ENCODE peak calls at places on chromosome 17, in eight cellular contexts. R is CD8-positive, alpha-beta T cell; Y is GF-D8; N is HuH-7.5; X is lung; J is MM.1S; D is anterior cingulate cortex; A is testis. G is an unnamed sample.

GRCh38 chr17:13256545-13256944 is 238.7 kb upstream of the ELAC2 start:
- DNase-seq in R (no peak), Y (no peak), N (no peak), X (no peak), J (no peak), D (no peak), A (no peak), G (no peak)

GRCh38 chr17:78910885-78911284 is 7.9 kb upstream of the CEP295NL start:
- DNase-seq in R (no peak), Y (peak), N (no peak), X (peak), J (no peak), D (no peak), A (no peak), G (no peak)

GRCh38 chr17:7027335-7027734 is 4.5 kb downstream of the BCL6B start:
- DNase-seq in R (no peak), Y (no peak), N (no peak), X (no peak), J (no peak), D (no peak), A (no peak), G (no peak)

GRCh38 chr17:17724307-17724921 is 43.2 kb downstream of the RAI1 start:
- DNase-seq in R (no peak), Y (no peak), N (no peak), X (no peak), J (no peak), D (no peak), A (no peak), G (no peak)

GRCh38 chr17:66302761-66303626 is 581 bp downstream of the PRKCA start:
- DNase-seq in R (peak), Y (no peak), N (peak), X (peak), J (peak), D (peak), A (peak), G (peak)

GRCh38 chr17:17151962-17152361 is 54.2 kb downstream of the PLD6 start:
- DNase-seq in R (no peak), Y (no peak), N (no peak), X (peak), J (no peak), D (peak), A (peak), G (peak)

GRCh38 chr17:9273334-9274118 is 252.2 kb downstream of the NTN1 start:
- DNase-seq in R (no peak), Y (no peak), N (no peak), X (no peak), J (no peak), D (peak), A (peak), G (peak)

GRCh38 chr17:75878174-75878998 is at the start of gene TRIM47:
- DNase-seq in R (no peak), Y (no peak), N (peak), X (peak), J (peak), D (peak), A (peak), G (no peak)

GRCh38 chr17:20611314-20611713 is 31.8 kb downstream of the CDRT15L2 start:
- DNase-seq in R (no peak), Y (no peak), N (no peak), X (no peak), J (no peak), D (no peak), A (no peak), G (no peak)

GRCh38 chr17:72372185-72372584 is 251.4 kb downstream of the SOX9 start:
- DNase-seq in R (no peak), Y (no peak), N (no peak), X (no peak), J (no peak), D (no peak), A (no peak), G (no peak)

GRCh38 chr17:10631048-10631700 is 25.9 kb downstream of the MYH3 start:
- DNase-seq in R (peak), Y (no peak), N (peak), X (no peak), J (peak), D (no peak), A (peak), G (no peak)

GRCh38 chr17:40032322-40033320 is 17.4 kb downstream of the CSF3 start:
- DNase-seq in R (no peak), Y (no peak), N (no peak), X (no peak), J (no peak), D (no peak), A (no peak), G (no peak)

GRCh38 chr17:27558842-27559505 is 72.0 kb upstream of the LGALS9 start:
- DNase-seq in R (no peak), Y (no peak), N (peak), X (peak), J (no peak), D (no peak), A (no peak), G (no peak)

GRCh38 chr17:44627513-44627912 is 28.8 kb upstream of the MEIOC start:
- DNase-seq in R (no peak), Y (no peak), N (no peak), X (no peak), J (no peak), D (no peak), A (peak), G (no peak)

GRCh38 chr17:33521784-33522183 is 228.7 kb upstream of the ASIC2 start:
- DNase-seq in R (no peak), Y (no peak), N (no peak), X (no peak), J (no peak), D (no peak), A (peak), G (no peak)

GRCh38 chr17:80591788-80592187 is 47.1 kb downstream of the RPTOR start:
- DNase-seq in R (no peak), Y (no peak), N (no peak), X (no peak), J (no peak), D (no peak), A (no peak), G (no peak)

GRCh38 chr17:42087042-42087701 is 11.1 kb downstream of the ZNF385C start:
- DNase-seq in R (no peak), Y (no peak), N (no peak), X (no peak), J (no peak), D (no peak), A (peak), G (no peak)

GRCh38 chr17:58049533-58049932 is 33.7 kb upstream of the DYNLL2 start:
- DNase-seq in R (no peak), Y (no peak), N (no peak), X (no peak), J (no peak), D (no peak), A (no peak), G (no peak)

GRCh38 chr17:77833769-77834168 is 124.7 kb upstream of the TNRC6C start:
- DNase-seq in R (no peak), Y (no peak), N (no peak), X (no peak), J (no peak), D (no peak), A (no peak), G (no peak)

GRCh38 chr17:39702901-39703893 is 3.3 kb downstream of the ERBB2 start:
- DNase-seq in R (no peak), Y (no peak), N (peak), X (no peak), J (peak), D (no peak), A (no peak), G (no peak)

GRCh38 chr17:17416400-17417360 is 60.1 kb upstream of the MED9 start:
- DNase-seq in R (peak), Y (no peak), N (no peak), X (peak), J (no peak), D (peak), A (no peak), G (no peak)

GRCh38 chr17:73278465-73279453 is 17.1 kb upstream of the CPSF4L start:
- DNase-seq in R (no peak), Y (no peak), N (peak), X (no peak), J (no peak), D (no peak), A (peak), G (no peak)

GRCh38 chr17:73546121-73546520 is 98.1 kb downstream of the SDK2 start:
- DNase-seq in R (no peak), Y (no peak), N (no peak), X (no peak), J (no peak), D (no peak), A (no peak), G (no peak)

GRCh38 chr17:14143678-14144077 is 74.4 kb downstream of the COX10 start:
- DNase-seq in R (no peak), Y (no peak), N (no peak), X (no peak), J (no peak), D (no peak), A (no peak), G (no peak)

GRCh38 chr17:9284884-9285283 is 263.6 kb downstream of the NTN1 start:
- DNase-seq in R (no peak), Y (no peak), N (no peak), X (no peak), J (no peak), D (no peak), A (no peak), G (no peak)

GRCh38 chr17:65079489-65079900 is 23.0 kb upstream of the GNA13 start:
- DNase-seq in R (no peak), Y (no peak), N (no peak), X (no peak), J (no peak), D (peak), A (no peak), G (no peak)

GRCh38 chr17:73091770-73092517 is 544 bp downstream of the SLC39A11 start:
- DNase-seq in R (no peak), Y (peak), N (peak), X (no peak), J (no peak), D (peak), A (peak), G (peak)

GRCh38 chr17:32281011-32281451 is 15.4 kb downstream of the RHBDL3 start:
- DNase-seq in R (no peak), Y (no peak), N (no peak), X (peak), J (no peak), D (no peak), A (no peak), G (no peak)

GRCh38 chr17:30363715-30364202 is 15.0 kb upstream of the CPD start:
- DNase-seq in R (peak), Y (peak), N (no peak), X (peak), J (peak), D (no peak), A (no peak), G (no peak)

GRCh38 chr17:76702941-76703637 is 7.7 kb downstream of the MXRA7 start:
- DNase-seq in R (no peak), Y (no peak), N (no peak), X (no peak), J (no peak), D (no peak), A (peak), G (no peak)

GRCh38 chr17:1541367-1541904 is 21.2 kb downstream of the PITPNA start:
- DNase-seq in R (no peak), Y (no peak), N (no peak), X (no peak), J (no peak), D (no peak), A (no peak), G (no peak)

GRCh38 chr17:17681187-17681743 is at the start of gene RAI1:
- DNase-seq in R (peak), Y (peak), N (peak), X (peak), J (peak), D (peak), A (peak), G (peak)

GRCh38 chr17:44385287-44386181 is 3.9 kb downstream of the ITGA2B start:
- DNase-seq in R (peak), Y (no peak), N (peak), X (peak), J (peak), D (peak), A (peak), G (peak)

GRCh38 chr17:29146369-29146972 is 33.7 kb downstream of the MYO18A start:
- DNase-seq in R (no peak), Y (no peak), N (no peak), X (no peak), J (no peak), D (no peak), A (no peak), G (no peak)

GRCh38 chr17:7045492-7046126 is 1.7 kb upstream of the SLC16A11 start:
- DNase-seq in R (peak), Y (no peak), N (no peak), X (no peak), J (peak), D (no peak), A (peak), G (no peak)

GRCh38 chr17:81400154-81400938 is 5.1 kb downstream of the BAHCC1 start:
- DNase-seq in R (no peak), Y (peak), N (peak), X (no peak), J (no peak), D (peak), A (no peak), G (peak)